ENCODE peak calls at places on chromosomes 7 and 10, in five cellular contexts. F is HL-60, P is uterus, J is GM06990, Z is astrocyte of the cerebellum. B is an unnamed sample.

GRCh38 chr10:29699621-29700020 is 64.8 kb upstream of the SVIL start:
- DNase-seq in F (no peak), P (no peak), J (no peak), Z (no peak), B (no peak)

GRCh38 chr10:109281347-109281746 is 642.0 kb downstream of the XPNPEP1 start:
- DNase-seq in F (no peak), P (no peak), J (no peak), Z (no peak), B (no peak)

GRCh38 chr7:54542920-54543539 is 855 bp downstream of the VSTM2A start:
- DNase-seq in F (no peak), P (no peak), J (no peak), Z (peak), B (no peak)

GRCh38 chr7:154640266-154640865 is 362.6 kb downstream of the PAXIP1 start:
- DNase-seq in F (no peak), P (no peak), J (no peak), Z (no peak), B (no peak)

GRCh38 chr7:50629238-50629901 is 64.2 kb upstream of the DDC start:
- DNase-seq in F (no peak), P (no peak), J (no peak), Z (no peak), B (no peak)

GRCh38 chr7:100563809-100564400 is 9.8 kb downstream of the SAP25 start:
- DNase-seq in F (peak), P (peak), J (peak), Z (no peak), B (no peak)

GRCh38 chr7:71817931-71818330 is 594.2 kb downstream of the CALN1 start:
- DNase-seq in F (no peak), P (no peak), J (no peak), Z (no peak), B (no peak)

GRCh38 chr7:1975581-1975980 is 257.2 kb downstream of the MAD1L1 start:
- DNase-seq in F (no peak), P (no peak), J (no peak), Z (no peak), B (no peak)

GRCh38 chr7:55532150-55532917 is 40.0 kb downstream of the VOPP1 start:
- DNase-seq in F (no peak), P (no peak), J (no peak), Z (no peak), B (no peak)

GRCh38 chr7:20220293-20220755 is 3.1 kb upstream of the MACC1 start:
- DNase-seq in F (no peak), P (no peak), J (no peak), Z (no peak), B (no peak)

GRCh38 chr7:128390871-128391565 is 18.8 kb downstream of the IMPDH1 start:
- DNase-seq in F (no peak), P (no peak), J (no peak), Z (no peak), B (no peak)

GRCh38 chr10:133466683-133467275 is 13.0 kb downstream of the SCART1 start:
- DNase-seq in F (no peak), P (no peak), J (no peak), Z (no peak), B (no peak)

GRCh38 chr7:102236592-102237287 is 49.9 kb upstream of the SH2B2 start:
- DNase-seq in F (no peak), P (peak), J (peak), Z (peak), B (no peak)

GRCh38 chr10:130335336-130335735 is 199.1 kb downstream of the GLRX3 start:
- DNase-seq in F (no peak), P (no peak), J (no peak), Z (no peak), B (no peak)

GRCh38 chr10:78524342-78524741 is 490.7 kb downstream of the RPS24 start:
- DNase-seq in F (no peak), P (peak), J (no peak), Z (no peak), B (no peak)

GRCh38 chr10:16437540-16437894 is 707 bp downstream of the PTER start:
- DNase-seq in F (no peak), P (no peak), J (no peak), Z (no peak), B (no peak)
- H3K4me3 ChIP-seq in F (peak), P (peak), J (peak), Z (peak), B (peak)

GRCh38 chr10:48466611-48467240 is 138.1 kb downstream of the ARHGAP22 start:
- DNase-seq in F (no peak), P (peak), J (no peak), Z (no peak), B (no peak)

GRCh38 chr10:48464121-48464870 is 140.6 kb downstream of the ARHGAP22 start:
- DNase-seq in F (no peak), P (peak), J (no peak), Z (no peak), B (no peak)

GRCh38 chr10:48464871-48465736 is 139.8 kb downstream of the ARHGAP22 start:
- DNase-seq in F (no peak), P (peak), J (no peak), Z (no peak), B (no peak)

GRCh38 chr10:48467669-48468068 is 137.2 kb downstream of the ARHGAP22 start:
- DNase-seq in F (no peak), P (no peak), J (no peak), Z (no peak), B (no peak)

DNA sequence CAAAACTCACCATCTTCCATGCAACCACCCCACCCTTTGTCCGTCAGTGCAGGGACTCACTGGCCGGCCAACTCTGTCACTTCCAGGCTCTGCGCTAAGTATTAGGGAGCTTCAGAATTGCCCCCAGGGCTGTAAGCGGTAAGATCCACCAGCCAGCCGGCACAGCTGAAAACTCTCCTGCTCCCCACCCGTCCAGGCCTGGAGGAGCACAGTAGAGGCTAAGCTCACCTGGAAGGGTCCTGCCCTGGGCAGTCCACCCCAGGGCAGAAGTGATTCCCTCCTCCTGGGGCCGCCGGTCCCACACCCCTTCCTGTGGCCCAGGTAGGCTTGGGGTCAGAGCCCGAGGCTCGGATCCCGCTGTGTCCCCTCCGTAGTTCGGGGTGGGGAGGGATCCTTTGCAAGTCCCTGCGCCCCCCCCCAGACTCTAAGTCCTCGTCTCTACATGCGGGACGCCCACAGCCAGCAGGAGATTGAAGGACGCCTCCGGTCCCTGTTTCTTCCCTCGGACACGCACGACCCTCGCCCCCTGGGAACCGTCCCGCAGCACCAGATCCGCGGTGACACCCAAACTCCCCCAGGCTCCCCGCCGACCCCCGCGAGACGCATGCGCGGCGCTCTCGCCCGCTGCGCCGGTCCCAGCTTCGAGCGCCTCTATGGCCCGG is 138.9 kb downstream of the ARHGAP22 start:
- DNase-seq in F (no peak), P (peak), J (no peak), Z (no peak), B (no peak)
- H3K4me3 ChIP-seq in F (no peak), P (no peak), J (no peak), Z (peak), B (no peak)

DNA sequence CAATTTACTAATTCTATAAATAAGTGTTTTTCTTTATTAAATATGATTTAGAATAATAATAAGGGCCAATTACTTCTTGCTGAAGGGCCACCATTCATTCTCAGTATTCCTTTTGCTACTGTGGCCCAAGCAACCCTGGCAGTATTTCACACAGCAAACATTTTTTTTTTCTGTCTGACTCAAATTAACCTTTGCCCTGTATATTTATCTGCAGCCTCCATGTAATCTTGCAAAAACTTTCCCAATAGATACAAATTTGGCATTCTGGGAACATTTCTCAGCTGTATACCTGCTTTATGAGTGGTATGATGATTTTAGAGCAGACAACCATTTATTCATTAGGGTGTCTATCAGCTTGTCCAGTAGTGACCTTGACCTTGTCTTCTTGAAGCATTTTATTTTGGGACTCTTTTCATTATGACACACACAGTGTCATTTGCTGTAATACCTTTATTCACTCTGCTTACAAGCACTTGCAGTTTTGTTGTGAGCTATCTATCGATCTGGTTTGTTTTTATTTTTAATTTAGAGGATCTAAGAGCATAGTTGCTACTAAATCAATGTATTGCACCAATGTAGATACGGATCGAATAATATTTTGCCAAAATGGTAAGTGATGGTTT is 159.7 kb upstream of the PLXDC2 start:
- DNase-seq in F (no peak), P (no peak), J (no peak), Z (no peak), B (no peak)
- H3K4me3 ChIP-seq in F (no peak), P (no peak), J (no peak), Z (no peak), B (no peak)

DNA sequence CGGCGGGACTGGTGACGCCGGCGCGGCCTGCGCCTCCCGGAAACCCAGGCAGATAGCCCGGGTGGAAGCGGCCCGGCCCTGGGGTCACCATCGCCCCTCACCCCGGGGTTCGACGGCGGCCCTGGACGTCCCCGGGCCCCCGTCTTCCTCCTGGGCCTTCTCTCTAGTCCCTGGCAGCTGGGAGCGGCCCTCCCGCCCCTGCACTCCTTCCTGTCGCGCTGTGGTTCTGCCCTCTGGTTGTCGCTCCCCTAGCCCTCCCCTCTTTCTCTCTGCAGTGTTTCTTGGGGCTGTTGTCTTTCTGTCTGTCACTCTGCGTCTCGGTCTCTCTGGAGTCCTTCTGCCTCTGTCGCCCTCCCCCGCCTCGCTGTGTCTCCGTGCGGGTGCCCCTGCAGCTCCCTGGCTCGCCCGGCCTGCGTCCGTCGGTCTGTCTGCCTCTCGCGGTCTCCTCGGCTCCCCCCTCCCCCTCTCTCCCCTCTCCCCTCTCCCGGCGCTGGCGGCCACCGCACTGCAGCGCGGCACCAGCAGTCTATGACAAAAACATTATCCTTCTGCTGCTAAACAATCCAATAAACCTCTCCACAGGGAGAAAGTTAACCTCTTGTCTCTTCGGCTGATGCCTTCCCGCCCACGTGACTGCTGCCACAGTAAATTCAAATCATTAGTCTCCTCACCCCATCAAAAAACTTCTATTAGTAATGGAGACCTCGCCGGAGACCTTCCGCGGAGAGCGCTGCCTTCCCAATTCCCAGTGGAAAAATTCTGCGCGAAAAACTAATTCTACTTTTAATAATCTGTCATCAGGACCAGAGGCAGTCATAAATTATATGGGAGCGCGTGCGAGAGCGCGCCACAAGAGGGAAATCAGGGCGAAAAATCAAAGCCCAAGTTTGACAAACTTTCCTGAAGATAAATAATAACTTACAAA is 90.3 kb upstream of the PAX2 start:
- DNase-seq in F (no peak), P (no peak), J (no peak), Z (no peak), B (no peak)
- H3K4me3 ChIP-seq in F (no peak), P (no peak), J (no peak), Z (no peak), B (no peak)

GRCh38 chr7:134894928-134895327 is 91.4 kb upstream of the AGBL3 start:
- DNase-seq in F (no peak), P (no peak), J (no peak), Z (no peak), B (no peak)

GRCh38 chr7:134891262-134892001 is 94.9 kb upstream of the AGBL3 start:
- DNase-seq in F (no peak), P (peak), J (no peak), Z (peak), B (peak)

GRCh38 chr7:134892002-134892693 is 94.2 kb upstream of the AGBL3 start:
- DNase-seq in F (no peak), P (no peak), J (no peak), Z (no peak), B (no peak)

GRCh38 chr7:134893920-134894319 is 92.4 kb upstream of the AGBL3 start:
- DNase-seq in F (no peak), P (no peak), J (no peak), Z (no peak), B (no peak)

DNA sequence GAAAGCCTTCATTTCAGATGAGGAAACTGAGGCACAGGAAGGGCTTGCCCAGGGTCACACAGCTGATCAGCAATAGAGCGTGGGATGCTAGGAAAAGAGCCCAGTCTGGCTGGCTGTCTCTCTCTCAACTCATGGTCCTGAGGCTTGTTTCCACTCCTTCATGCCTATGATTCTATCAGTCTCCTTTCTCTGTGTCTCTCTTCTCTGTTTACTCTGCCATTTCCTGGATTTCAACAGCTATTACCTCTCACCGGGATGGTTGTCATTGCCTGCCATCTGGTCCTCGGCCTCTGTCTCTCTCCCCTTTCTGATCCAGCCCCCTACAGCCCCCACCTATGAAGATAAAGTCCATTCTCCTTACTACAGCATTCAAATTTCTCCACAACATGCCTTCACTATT is 93.3 kb upstream of the AGBL3 start:
- DNase-seq in F (no peak), P (no peak), J (no peak), Z (no peak), B (no peak)
- H3K4me3 ChIP-seq in F (no peak), P (no peak), J (no peak), Z (peak), B (peak)

DNA sequence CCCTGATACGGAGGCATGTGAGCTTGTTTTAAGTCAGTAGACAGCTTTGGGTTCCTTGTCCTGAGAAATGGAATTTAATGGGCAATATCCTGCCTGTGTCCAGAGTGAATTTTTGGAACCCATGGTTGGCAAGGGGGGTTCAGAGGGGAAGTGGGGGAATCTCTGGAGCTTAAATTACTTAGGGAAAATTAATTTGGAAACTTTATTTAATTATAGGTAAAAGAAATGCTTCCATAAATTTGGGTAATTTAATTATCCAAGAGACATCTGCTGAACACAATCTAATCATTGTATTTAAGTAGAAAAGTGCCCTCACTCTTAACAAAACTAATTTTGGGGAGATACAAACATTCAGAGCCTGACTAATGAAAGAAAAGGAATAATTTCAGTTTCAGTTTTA is 99.7 kb downstream of the PLXNA4 start:
- DNase-seq in F (no peak), P (no peak), J (no peak), Z (no peak), B (no peak)
- H3K4me3 ChIP-seq in F (no peak), P (no peak), J (no peak), Z (no peak), B (no peak)

GRCh38 chr10:63388421-63389031 is 77.3 kb downstream of the JMJD1C start:
- DNase-seq in F (no peak), P (no peak), J (no peak), Z (peak), B (no peak)
- H3K4me3 ChIP-seq in F (no peak), P (no peak), J (no peak), Z (no peak), B (no peak)

GRCh38 chr7:75914169-75914654 is 743 bp upstream of the POR start:
- DNase-seq in F (no peak), P (peak), J (no peak), Z (no peak), B (no peak)

GRCh38 chr7:75913437-75913836 is 1.5 kb upstream of the POR start:
- DNase-seq in F (no peak), P (no peak), J (no peak), Z (no peak), B (no peak)

GRCh38 chr7:75915416-75916156 is 631 bp downstream of the POR start:
- DNase-seq in F (no peak), P (peak), J (peak), Z (no peak), B (no peak)

GRCh38 chr7:75916259-75916658 is 1.3 kb downstream of the POR start:
- DNase-seq in F (no peak), P (no peak), J (no peak), Z (no peak), B (no peak)

GRCh38 chr7:75914655-75915415 is at the start of gene POR:
- DNase-seq in F (peak), P (peak), J (peak), Z (peak), B (peak)
- H3K4me3 ChIP-seq in F (peak), P (peak), J (peak), Z (peak), B (peak)

DNA sequence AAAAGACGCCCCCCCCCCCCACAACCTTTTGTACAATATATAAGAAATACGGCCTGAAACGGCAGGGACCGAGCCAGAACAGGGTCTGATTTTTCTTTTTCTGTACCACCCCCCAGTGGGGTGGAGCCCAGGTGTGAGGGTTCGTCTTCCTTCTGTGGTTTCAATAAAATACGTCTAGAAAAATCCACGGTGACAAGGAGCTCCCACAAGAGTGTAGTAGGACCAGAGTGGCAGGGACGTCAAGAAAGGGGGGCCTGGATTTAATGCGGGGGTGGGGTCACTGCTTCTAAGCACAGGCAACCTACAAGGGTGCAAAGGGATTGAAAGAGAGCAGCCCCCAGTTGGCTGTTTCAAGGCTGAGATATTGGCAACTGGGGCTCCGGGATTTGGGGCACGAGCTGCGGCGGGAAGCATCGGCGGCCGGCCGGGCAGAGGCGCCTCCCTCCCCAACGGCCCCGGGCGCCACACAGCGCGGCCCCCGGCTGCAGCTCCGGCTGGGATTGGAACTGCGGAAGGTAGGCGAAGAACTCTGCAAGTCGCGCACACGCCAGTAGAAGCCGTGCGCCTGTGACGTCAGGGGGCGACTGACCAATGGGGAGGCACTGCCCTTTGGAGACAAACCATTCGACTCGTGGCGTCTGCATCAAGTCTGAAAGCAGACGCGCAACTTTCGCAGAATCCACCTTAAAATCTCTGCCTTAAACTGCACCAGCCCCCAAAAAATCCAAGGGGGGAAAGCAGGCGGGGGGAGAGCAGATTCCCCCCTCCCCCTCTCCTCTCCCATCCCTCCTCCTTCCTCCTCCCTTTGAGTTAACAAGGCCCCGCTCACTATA is at the start of gene DLX6:
- DNase-seq in F (no peak), P (peak), J (no peak), Z (no peak), B (no peak)
- H3K4me3 ChIP-seq in F (peak), P (no peak), J (peak), Z (peak), B (peak)

B was measured in skeletal muscle cell.